ENCODE peak calls at places on chromosomes 2 and 18, in seven cellular contexts. V, R, S, X, P, Q and B are unnamed samples.

GRCh38 chr18:38007931-38008330 is 442.3 kb upstream of the CELF4 start:
- DNase-seq in S (no peak), X (no peak), P (no peak), Q (no peak), R (no peak), V (no peak), B (no peak)

GRCh38 chr2:237464757-237465391 is 22.2 kb upstream of the MLPH start:
- DNase-seq in P (no peak), X (no peak), S (no peak), V (no peak), R (no peak), Q (no peak), B (no peak)

GRCh38 chr2:132416996-132417395 is 391 bp downstream of the GPR39 start:
- DNase-seq in P (no peak), S (no peak), Q (no peak), V (no peak), R (no peak), X (no peak), B (no peak)

GRCh38 chr2:216308532-216308931 is 63.8 kb downstream of the MARCHF4 start:
- DNase-seq in S (no peak), R (no peak), P (no peak), Q (no peak), V (no peak), X (peak), B (no peak)

GRCh38 chr2:207046642-207047213 is 107.4 kb downstream of the CPO start:
- DNase-seq in S (peak), V (peak), Q (no peak), P (peak), X (no peak), R (peak), B (no peak)

GRCh38 chr18:54004828-54005227 is 219.6 kb downstream of the MBD2 start:
- DNase-seq in X (peak), Q (no peak), V (no peak), R (no peak), S (peak), P (no peak), B (no peak)

GRCh38 chr2:13996527-13996926 is 636.0 kb upstream of the LRATD1 start:
- DNase-seq in V (no peak), S (no peak), Q (no peak), R (no peak), P (no peak), X (no peak), B (no peak)

GRCh38 chr2:10083692-10084566 is 3.7 kb upstream of the CYS1 start:
- DNase-seq in R (no peak), V (no peak), S (no peak), X (no peak), P (no peak), Q (no peak), B (peak)

GRCh38 chr2:180890781-180891180 is 89.6 kb upstream of the UBE2E3 start:
- DNase-seq in S (peak), X (no peak), P (no peak), R (no peak), Q (no peak), V (no peak), B (no peak)

GRCh38 chr2:288743-289361 is 961 bp upstream of the ALKAL2 start:
- DNase-seq in S (no peak), R (no peak), X (no peak), Q (no peak), V (no peak), P (no peak), B (no peak)

GRCh38 chr2:47235127-47235526 is 80.0 kb upstream of the STPG4 start:
- DNase-seq in P (no peak), V (no peak), R (no peak), Q (no peak), X (no peak), S (no peak), B (no peak)

GRCh38 chr18:27005589-27005988 is 140.1 kb upstream of the AQP4 start:
- DNase-seq in V (peak), Q (no peak), R (peak), P (no peak), X (peak), S (peak), B (no peak)

GRCh38 chr2:228352048-228352447 is 170.6 kb upstream of the SPHKAP start:
- DNase-seq in Q (no peak), V (no peak), P (no peak), X (no peak), S (no peak), R (peak), B (no peak)

GRCh38 chr2:181258761-181259160 is 198.4 kb upstream of the ITGA4 start:
- DNase-seq in V (no peak), X (peak), S (peak), R (no peak), Q (no peak), P (no peak), B (no peak)

GRCh38 chr2:156399224-156399949 is 36.8 kb upstream of the GPD2 start:
- DNase-seq in S (peak), V (no peak), R (peak), X (peak), Q (no peak), P (no peak), B (no peak)

GRCh38 chr2:66571873-66572272 is 136.9 kb downstream of the MEIS1 start:
- DNase-seq in P (no peak), S (no peak), R (no peak), V (no peak), X (no peak), Q (no peak), B (no peak)

GRCh38 chr2:215271466-215271865 is 40.4 kb upstream of the ATIC start:
- DNase-seq in S (no peak), R (no peak), P (no peak), Q (no peak), X (no peak), V (no peak), B (no peak)

GRCh38 chr18:74633652-74634352 is 36.1 kb downstream of the ZNF407 start:
- DNase-seq in V (no peak), R (no peak), Q (no peak), P (no peak), S (no peak), X (peak), B (no peak)

GRCh38 chr18:74806700-74807416 is 209.2 kb downstream of the ZNF407 start:
- DNase-seq in X (peak), V (no peak), Q (no peak), R (no peak), S (peak), P (no peak), B (peak)

GRCh38 chr2:6887783-6888192 is 10.2 kb downstream of the RSAD2 start:
- DNase-seq in S (no peak), R (no peak), Q (no peak), V (no peak), P (no peak), X (no peak), B (no peak)

GRCh38 chr2:128563348-128563687 is 244.7 kb upstream of the HS6ST1 start:
- DNase-seq in X (peak), R (no peak), P (peak), Q (peak), S (peak), V (no peak), B (no peak)

GRCh38 chr18:74412106-74412880 is 44.8 kb downstream of the DIPK1C start:
- DNase-seq in S (no peak), X (no peak), P (peak), Q (no peak), R (no peak), V (no peak), B (no peak)

GRCh38 chr2:20015482-20016083 is 3.1 kb upstream of the MATN3 start:
- DNase-seq in P (no peak), Q (no peak), R (peak), X (peak), S (peak), V (no peak), B (no peak)

GRCh38 chr2:24920813-24921441 is 890 bp upstream of the ADCY3 start:
- DNase-seq in P (no peak), Q (no peak), V (no peak), S (no peak), R (peak), X (no peak), B (no peak)

GRCh38 chr2:212227755-212228154 is 310.8 kb downstream of the ERBB4 start:
- DNase-seq in Q (no peak), V (no peak), P (no peak), R (peak), X (peak), S (peak), B (no peak)

GRCh38 chr2:238106698-238107524 is 6.8 kb downstream of the ESPNL start:
- DNase-seq in P (no peak), R (peak), Q (peak), X (no peak), V (peak), S (peak), B (no peak)

GRCh38 chr2:96816836-96817702 is 1.0 kb downstream of the CNNM3 start:
- DNase-seq in Q (no peak), V (no peak), R (peak), P (no peak), S (peak), X (peak), B (no peak)

GRCh38 chr2:10876963-10877362 is 34.8 kb upstream of the KCNF1 start:
- DNase-seq in Q (no peak), S (no peak), X (no peak), P (no peak), R (no peak), V (no peak), B (no peak)

GRCh38 chr2:176093889-176094232 is 1.3 kb downstream of the HOXD13 start:
- DNase-seq in X (no peak), Q (no peak), R (no peak), V (no peak), S (no peak), P (no peak), B (no peak)

GRCh38 chr2:49936965-49937364 is 782.6 kb upstream of the FSHR start:
- DNase-seq in R (no peak), P (no peak), V (no peak), X (no peak), S (no peak), Q (no peak), B (no peak)

GRCh38 chr2:105432749-105433148 is 33.9 kb upstream of the FHL2 start:
- DNase-seq in X (no peak), R (no peak), V (no peak), Q (no peak), P (no peak), S (peak), B (no peak)

GRCh38 chr2:136113767-136114070 is 4.2 kb downstream of the CXCR4 start:
- DNase-seq in S (no peak), P (no peak), Q (no peak), X (no peak), R (peak), V (peak), B (no peak)

GRCh38 chr2:47422560-47422959 is 19.6 kb downstream of the MSH2 start:
- DNase-seq in Q (no peak), S (peak), X (peak), V (no peak), P (no peak), R (no peak), B (no peak)

GRCh38 chr2:130728549-130729310 is at the start of gene GPR148:
- DNase-seq in S (no peak), P (no peak), R (no peak), Q (no peak), V (no peak), X (no peak), B (no peak)

GRCh38 chr2:17471979-17472378 is 46.3 kb downstream of the RAD51AP2 start:
- DNase-seq in S (no peak), R (no peak), X (no peak), V (no peak), P (no peak), Q (no peak), B (no peak)

GRCh38 chr2:63050916-63051794 is 525 bp downstream of the OTX1 start:
- DNase-seq in P (no peak), V (no peak), X (no peak), Q (peak), S (no peak), R (no peak), B (no peak)

GRCh38 chr2:207092803-207093202 is 72.9 kb downstream of the KLF7 start:
- DNase-seq in R (no peak), S (peak), Q (no peak), P (no peak), V (no peak), X (no peak), B (no peak)

GRCh38 chr2:99028558-99028957 is 92.5 kb upstream of the CRACDL start:
- DNase-seq in Q (no peak), S (no peak), X (no peak), V (no peak), R (no peak), P (no peak), B (no peak)

GRCh38 chr2:217927601-217928323 is 75.0 kb downstream of the TNS1 start:
- DNase-seq in V (no peak), R (no peak), Q (no peak), S (no peak), P (no peak), X (no peak), B (no peak)
- TF ChIP-seq CTCF in V (no peak), R (no peak), Q (no peak), S (no peak), P (no peak), X (no peak), B (no peak)

GRCh38 chr2:179773986-179774385 is 87.4 kb downstream of the ZNF385B start:
- DNase-seq in P (no peak), Q (no peak), V (no peak), S (no peak), R (no peak), X (no peak), B (no peak)
- H3K4me3 ChIP-seq in P (no peak), Q (no peak), V (no peak), S (no peak), R (no peak), X (no peak), B (no peak)

GRCh38 chr2:28150994-28151393 is 241.7 kb upstream of the FOSL2 start:
- DNase-seq in X (no peak), P (no peak), Q (no peak), V (no peak), S (no peak), R (no peak), B (no peak)

GRCh38 chr2:28153851-28154250 is 238.8 kb upstream of the FOSL2 start:
- DNase-seq in R (no peak), V (no peak), Q (no peak), X (no peak), P (no peak), S (no peak), B (no peak)

GRCh38 chr2:28155071-28155470 is 237.6 kb upstream of the FOSL2 start:
- DNase-seq in R (no peak), Q (no peak), V (no peak), P (no peak), S (no peak), X (no peak), B (no peak)

GRCh38 chr2:28152585-28153284 is 239.9 kb upstream of the FOSL2 start:
- DNase-seq in S (peak), P (no peak), Q (no peak), V (no peak), R (no peak), X (peak), B (no peak)

GRCh38 chr2:28155627-28156026 is 237.0 kb upstream of the FOSL2 start:
- DNase-seq in V (no peak), X (no peak), R (peak), Q (no peak), S (no peak), P (no peak), B (no peak)
- TF ChIP-seq CTCF in V (peak), X (peak), R (peak), Q (peak), S (peak), P (no peak), B (peak)

DNA sequence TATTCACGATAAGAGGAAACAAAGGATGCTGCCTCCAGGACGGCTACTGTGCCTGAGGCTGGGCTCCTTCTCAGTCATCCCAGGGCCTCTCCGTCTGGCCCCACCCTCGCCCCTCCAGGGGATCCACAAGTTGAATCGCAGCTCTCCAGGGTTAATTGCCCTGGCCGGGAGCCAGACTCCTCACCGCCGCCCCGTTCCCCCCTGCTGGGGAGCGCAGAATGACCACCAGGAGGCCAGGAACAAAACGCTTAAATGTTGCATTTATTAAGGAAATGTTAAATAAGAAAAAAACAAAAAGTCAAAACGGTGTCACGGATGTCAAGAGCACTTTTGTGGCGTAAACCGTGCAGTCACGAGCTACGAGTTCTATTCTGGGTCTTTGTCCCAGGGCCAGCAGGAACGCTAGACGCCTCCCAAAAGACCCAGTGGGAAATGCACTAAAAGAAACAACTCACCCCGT is 1.4 kb downstream of the RPRM start:
- DNase-seq in S (peak), Q (peak), V (no peak), X (no peak), P (no peak), R (no peak), B (no peak)
- H3K4me3 ChIP-seq in S (no peak), Q (peak), V (no peak), X (no peak), P (peak), R (no peak), B (no peak)

GRCh38 chr2:170928824-170929685 is at the start of gene GORASP2:
- DNase-seq in Q (peak), S (peak), R (peak), V (peak), P (peak), X (peak), B (peak)
- TF ChIP-seq CTCF in Q (peak), S (peak), R (peak), V (peak), P (peak), X (peak), B (peak)

GRCh38 chr2:72915076-72915906 is 2.0 kb upstream of the EMX1 start:
- DNase-seq in P (no peak), R (no peak), Q (peak), V (no peak), X (no peak), S (no peak), B (no peak)

GRCh38 chr2:72915907-72916742 is 1.2 kb upstream of the EMX1 start:
- DNase-seq in S (no peak), R (peak), V (peak), X (no peak), Q (peak), P (no peak), B (no peak)

GRCh38 chr2:72917875-72918660 is 749 bp downstream of the EMX1 start:
- DNase-seq in Q (peak), P (no peak), S (no peak), X (no peak), V (no peak), R (peak), B (no peak)

GRCh38 chr2:72917138-72917874 is at the start of gene EMX1:
- DNase-seq in S (no peak), R (no peak), X (no peak), Q (no peak), P (peak), V (peak), B (no peak)

GRCh38 chr2:72916743-72917137 is 579 bp upstream of the EMX1 start:
- DNase-seq in X (no peak), Q (peak), V (no peak), S (no peak), R (no peak), P (no peak), B (no peak)
- H3K4me3 ChIP-seq in X (no peak), Q (peak), V (no peak), S (no peak), R (no peak), P (peak), B (peak)

GRCh38 chr2:142791335-142791734 is 86.1 kb upstream of the KYNU start:
- DNase-seq in Q (no peak), X (no peak), S (no peak), V (no peak), P (no peak), R (no peak), B (no peak)

GRCh38 chr2:142794850-142795249 is 82.6 kb upstream of the KYNU start:
- DNase-seq in X (no peak), V (no peak), Q (no peak), P (no peak), S (no peak), R (no peak), B (no peak)

DNA sequence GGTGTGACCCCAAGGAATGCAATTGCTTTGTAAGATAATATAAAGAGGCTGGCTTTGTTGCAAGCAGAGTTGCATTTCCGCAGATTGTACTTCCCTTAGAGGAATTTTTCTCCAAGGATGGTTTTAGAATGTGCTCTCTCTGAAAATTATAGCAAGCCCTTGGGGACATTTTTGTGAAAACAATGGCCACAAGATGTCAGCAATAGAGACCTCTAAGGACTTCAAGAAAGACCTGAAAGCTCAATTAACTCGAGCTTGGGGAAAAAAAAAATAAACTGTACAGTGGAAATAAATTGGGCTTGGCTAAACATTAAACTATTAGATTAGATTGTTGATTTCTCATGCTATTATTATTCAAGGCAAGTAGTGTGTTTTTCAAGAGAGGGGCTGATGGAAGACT is 81.3 kb upstream of the KYNU start:
- DNase-seq in X (no peak), V (no peak), S (no peak), P (no peak), Q (no peak), R (no peak), B (no peak)
- TF ChIP-seq CTCF in X (no peak), V (no peak), S (no peak), P (no peak), Q (no peak), R (no peak), B (no peak)